ENCODE peak calls at places on chromosomes 4 and X, in six cellular contexts. N, A, S, H, M and K are unnamed samples.

GRCh38 chrX:6909396-6909795 is 238.1 kb upstream of the STS start:
- DNase-seq in N (no peak), A (no peak), S (no peak), H (no peak), M (no peak), K (no peak)

GRCh38 chr4:74608151-74608949 is 163.4 kb downstream of the AREG start:
- DNase-seq in N (peak), A (no peak), S (peak), H (peak), M (no peak), K (no peak)

GRCh38 chr4:47145630-47146029 is 114.3 kb downstream of the GABRB1 start:
- DNase-seq in N (no peak), A (peak), S (peak), H (no peak), M (peak), K (no peak)

GRCh38 chr4:123892997-123893745 is 496.6 kb downstream of the SPRY1 start:
- DNase-seq in N (no peak), A (peak), S (peak), H (no peak), M (no peak), K (no peak)

GRCh38 chr4:8773124-8773931 is 98.3 kb downstream of the HMX1 start:
- DNase-seq in N (no peak), A (no peak), S (no peak), H (no peak), M (no peak), K (no peak)

GRCh38 chr4:48226199-48226598 is 43.4 kb downstream of the TEC start:
- DNase-seq in N (no peak), A (no peak), S (no peak), H (no peak), M (no peak), K (no peak)

GRCh38 chr4:111214371-111214770 is 591.5 kb upstream of the PITX2 start:
- DNase-seq in N (no peak), A (no peak), S (no peak), H (no peak), M (no peak), K (no peak)

GRCh38 chrX:43718956-43719355 is 62.9 kb downstream of the MAOA start:
- DNase-seq in N (no peak), A (no peak), S (no peak), H (no peak), M (no peak), K (no peak)

GRCh38 chrX:124455966-124456365 is 109.6 kb downstream of the SH2D1A start:
- DNase-seq in N (no peak), A (no peak), S (no peak), H (no peak), M (no peak), K (no peak)

GRCh38 chr4:121651597-121651996 is 45.2 kb downstream of the ANXA5 start:
- DNase-seq in N (no peak), A (no peak), S (no peak), H (no peak), M (peak), K (no peak)

GRCh38 chr4:37383579-37384229 is 139.2 kb downstream of the NWD2 start:
- DNase-seq in N (peak), A (peak), S (peak), H (peak), M (no peak), K (peak)

GRCh38 chr4:176270669-176271068 is 1.6 kb upstream of the ASB5 start:
- DNase-seq in N (peak), A (peak), S (peak), H (no peak), M (no peak), K (peak)

GRCh38 chr4:87049508-87049907 is 114.7 kb downstream of the AFF1 start:
- DNase-seq in N (no peak), A (no peak), S (no peak), H (no peak), M (no peak), K (no peak)

GRCh38 chr4:172751550-172751949 is 417.1 kb upstream of the GALNT7 start:
- DNase-seq in N (no peak), A (no peak), S (no peak), H (no peak), M (no peak), K (no peak)

GRCh38 chr4:128566688-128567087 is 242.8 kb upstream of the JADE1 start:
- DNase-seq in N (no peak), A (no peak), S (no peak), H (no peak), M (no peak), K (no peak)

GRCh38 chr4:71377561-71377960 is 38.7 kb downstream of the SLC4A4 start:
- DNase-seq in N (peak), A (no peak), S (peak), H (no peak), M (no peak), K (no peak)

GRCh38 chr4:78336093-78336943 is 215.3 kb upstream of the ANXA3 start:
- DNase-seq in N (no peak), A (no peak), S (peak), H (no peak), M (no peak), K (no peak)

GRCh38 chr4:99301376-99302164 is 10.8 kb upstream of the ADH1A start:
- DNase-seq in N (no peak), A (no peak), S (peak), H (no peak), M (no peak), K (no peak)

GRCh38 chr4:163748474-163748873 is 254.0 kb downstream of the TMA16 start:
- DNase-seq in N (peak), A (no peak), S (peak), H (no peak), M (no peak), K (peak)

GRCh38 chr4:138111462-138112000 is 130.6 kb downstream of the SLC7A11 start:
- DNase-seq in N (no peak), A (peak), S (peak), H (no peak), M (no peak), K (no peak)

GRCh38 chr4:180636696-180637095 is 1606.5 kb upstream of the TENM3 start:
- DNase-seq in N (no peak), A (no peak), S (peak), H (no peak), M (no peak), K (no peak)

GRCh38 chr4:183504930-183505555 is at the start of gene ING2:
- DNase-seq in N (peak), A (peak), S (no peak), H (peak), M (no peak), K (peak)

GRCh38 chr4:42397256-42397634 is at the start of gene SHISA3:
- DNase-seq in N (no peak), A (no peak), S (no peak), H (no peak), M (no peak), K (peak)

GRCh38 chr4:154294951-154295350 is 196.6 kb downstream of the DCHS2 start:
- DNase-seq in N (no peak), A (no peak), S (no peak), H (no peak), M (no peak), K (no peak)

GRCh38 chr4:169070071-169070894 is 60.2 kb upstream of the CBR4 start:
- DNase-seq in N (peak), A (peak), S (peak), H (no peak), M (no peak), K (no peak)

GRCh38 chr4:152605641-152606304 is 69.9 kb upstream of the FBXW7 start:
- DNase-seq in N (no peak), A (no peak), S (peak), H (no peak), M (no peak), K (no peak)

GRCh38 chr4:80221161-80221560 is 23.9 kb downstream of the PRDM8 start:
- DNase-seq in N (no peak), A (no peak), S (peak), H (no peak), M (no peak), K (no peak)

GRCh38 chrX:136030357-136031225 is 45.4 kb downstream of the SLC9A6 start:
- DNase-seq in N (no peak), A (no peak), S (peak), H (no peak), M (no peak), K (no peak)

GRCh38 chr4:182495986-182496385 is 252.8 kb downstream of the TENM3 start:
- DNase-seq in N (no peak), A (no peak), S (no peak), H (no peak), M (no peak), K (no peak)

DNA sequence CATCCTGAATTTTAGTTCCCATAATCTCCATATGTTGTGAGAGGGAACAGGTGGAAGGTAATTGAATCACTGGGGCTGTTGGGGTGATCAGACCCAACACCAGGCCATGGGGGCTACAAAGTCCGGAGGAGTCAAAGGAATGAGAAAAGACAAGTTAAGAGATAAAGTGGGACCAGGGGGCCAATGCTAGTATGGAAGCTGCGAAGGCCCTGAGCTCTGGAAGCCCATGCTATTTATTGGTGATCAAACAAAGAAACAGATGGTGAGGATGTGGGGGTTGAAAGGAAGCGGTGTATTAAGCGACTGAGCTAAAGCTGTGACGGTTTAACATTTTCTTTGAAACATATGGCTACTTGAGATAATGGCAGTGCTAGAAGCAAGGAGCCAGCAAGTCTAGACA is 132.8 kb downstream of the PDGFC start:
- DNase-seq in N (no peak), A (no peak), S (peak), H (no peak), M (no peak), K (no peak)
- TF ChIP-seq BHLHE40 in N (no peak), A (no peak), S (no peak), H (no peak), M (no peak), K (no peak)

GRCh38 chr4:34112573-34112972 is 2131.7 kb downstream of the ARAP2 start:
- DNase-seq in N (no peak), A (no peak), S (no peak), H (no peak), M (no peak), K (no peak)

GRCh38 chr4:34105311-34105710 is 2139.0 kb downstream of the ARAP2 start:
- DNase-seq in N (no peak), A (no peak), S (no peak), H (no peak), M (no peak), K (no peak)

GRCh38 chr4:34108456-34108855 is 2135.9 kb downstream of the ARAP2 start:
- DNase-seq in N (no peak), A (no peak), S (peak), H (no peak), M (no peak), K (no peak)
- TF ChIP-seq BHLHE40 in N (no peak), A (no peak), S (no peak), H (no peak), M (no peak), K (no peak)

GRCh38 chrX:12977761-12978204 is 2.9 kb downstream of the TMSB4X start:
- DNase-seq in N (no peak), A (no peak), S (no peak), H (no peak), M (no peak), K (no peak)

GRCh38 chrX:12979630-12980015 is 4.7 kb downstream of the TMSB4X start:
- DNase-seq in N (no peak), A (no peak), S (peak), H (no peak), M (no peak), K (no peak)

GRCh38 chrX:12979011-12979629 is 4.2 kb downstream of the TMSB4X start:
- DNase-seq in N (no peak), A (no peak), S (no peak), H (no peak), M (no peak), K (no peak)

GRCh38 chrX:12975999-12976558 is 1.2 kb downstream of the TMSB4X start:
- DNase-seq in N (peak), A (no peak), S (peak), H (peak), M (no peak), K (no peak)

DNA sequence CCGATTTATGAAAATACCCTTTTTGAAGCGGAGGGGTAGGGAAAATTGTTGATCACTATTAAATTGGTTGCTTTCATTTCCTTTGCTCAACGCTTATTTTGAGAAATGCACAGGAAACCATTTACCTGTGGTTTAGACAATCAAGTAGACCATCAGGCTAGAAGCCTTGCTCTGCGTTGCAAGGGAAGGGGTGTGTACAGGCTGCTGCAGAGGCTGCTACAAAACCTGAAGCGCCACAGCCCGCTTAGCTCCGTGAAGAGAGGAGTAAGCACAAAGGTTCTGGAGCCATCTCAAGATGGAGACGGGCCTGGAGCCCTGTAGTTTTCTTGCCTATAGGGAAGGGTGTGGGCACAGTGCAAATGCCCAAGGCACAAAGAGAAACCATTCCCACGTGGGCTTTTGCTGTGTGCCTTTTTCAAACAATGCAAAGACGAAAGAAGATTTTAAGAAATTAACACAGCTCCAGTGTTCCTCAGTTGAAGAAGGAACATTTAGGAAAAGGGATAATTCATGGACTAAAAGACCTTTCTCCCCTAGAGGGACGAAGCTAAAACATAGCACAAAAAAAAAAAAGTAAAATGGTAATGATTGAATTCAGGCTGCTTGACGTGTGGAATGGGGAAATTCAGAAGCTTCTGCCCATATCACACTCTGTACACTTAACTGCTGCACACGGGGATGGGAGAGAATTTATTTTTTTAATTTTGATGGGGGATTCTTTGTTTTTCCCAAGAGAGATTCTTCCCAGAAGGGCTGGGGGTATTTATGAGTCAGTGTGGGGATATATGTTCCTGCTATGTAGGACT is 3.5 kb downstream of the TMSB4X start:
- DNase-seq in N (peak), A (no peak), S (peak), H (no peak), M (no peak), K (no peak)
- TF ChIP-seq BHLHE40 in N (no peak), A (no peak), S (no peak), H (no peak), M (no peak), K (no peak)

GRCh38 chr4:88822034-88822433 is 124.4 kb upstream of the NAP1L5 start:
- DNase-seq in N (no peak), A (no peak), S (no peak), H (no peak), M (no peak), K (no peak)

GRCh38 chr4:88827442-88827841 is 129.8 kb upstream of the NAP1L5 start:
- DNase-seq in N (no peak), A (no peak), S (peak), H (no peak), M (no peak), K (no peak)

GRCh38 chr4:88818650-88819470 is 121.2 kb upstream of the NAP1L5 start:
- DNase-seq in N (peak), A (peak), S (peak), H (no peak), M (peak), K (peak)

GRCh38 chr4:88820723-88821368 is 123.2 kb upstream of the NAP1L5 start:
- DNase-seq in N (no peak), A (no peak), S (peak), H (no peak), M (no peak), K (no peak)

DNA sequence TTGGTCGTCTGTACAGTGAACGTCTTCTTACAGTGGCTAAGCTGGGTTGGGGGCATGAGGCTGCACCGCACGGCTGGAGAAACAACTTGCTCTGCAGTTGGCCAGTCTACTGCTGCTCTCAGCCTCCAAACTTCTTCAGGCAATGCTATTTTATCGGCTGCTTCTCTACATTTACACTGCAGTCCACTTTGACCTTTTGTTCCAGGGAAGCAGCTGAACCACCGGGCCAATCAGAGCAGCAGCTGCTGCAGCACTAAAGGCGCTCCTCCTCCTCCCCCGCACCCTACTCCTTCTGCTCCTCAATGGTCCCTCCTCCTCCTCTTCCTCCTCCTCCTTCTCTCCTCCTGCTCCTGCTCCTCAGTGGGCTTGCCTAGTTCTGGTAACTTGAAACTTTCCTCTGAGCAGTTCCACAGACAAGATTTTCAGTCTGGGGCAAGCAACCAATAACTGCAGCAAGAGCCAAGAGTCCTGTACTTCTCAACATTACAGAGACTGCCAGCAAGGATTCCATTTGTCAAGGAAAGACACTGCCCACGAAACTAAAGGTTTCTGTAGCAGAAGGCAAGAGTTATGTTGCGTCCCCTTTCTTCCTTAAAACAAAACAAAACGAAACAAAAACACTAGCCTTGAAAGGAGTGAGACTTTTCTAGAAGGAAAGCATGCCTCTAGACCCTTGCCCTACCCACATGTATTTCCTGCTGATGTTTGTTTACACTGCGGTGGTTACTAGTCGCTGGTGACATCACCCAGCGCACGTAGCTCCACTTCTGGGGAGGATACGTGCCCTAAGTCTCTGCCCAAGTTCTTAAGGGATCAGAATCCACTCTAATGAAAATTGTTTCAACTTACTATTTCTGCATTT is 125.7 kb upstream of the NAP1L5 start:
- DNase-seq in N (peak), A (peak), S (peak), H (peak), M (peak), K (peak)
- TF ChIP-seq BHLHE40 in N (no peak), A (no peak), S (peak), H (no peak), M (peak), K (no peak)

GRCh38 chrX:77785746-77786548 is at the start of gene ATRX:
- DNase-seq in N (peak), A (peak), S (peak), H (peak), M (peak), K (peak)

GRCh38 chrX:77785400-77785745 is 643 bp downstream of the ATRX start:
- DNase-seq in N (peak), A (no peak), S (peak), H (peak), M (no peak), K (peak)

GRCh38 chrX:77793950-77794349 is 7.9 kb upstream of the ATRX start:
- DNase-seq in N (no peak), A (no peak), S (no peak), H (no peak), M (no peak), K (no peak)

GRCh38 chrX:77788050-77788449 is 2.0 kb upstream of the ATRX start:
- DNase-seq in N (peak), A (peak), S (peak), H (no peak), M (no peak), K (no peak)
- TF ChIP-seq BHLHE40 in N (no peak), A (no peak), S (no peak), H (no peak), M (no peak), K (no peak)

DNA sequence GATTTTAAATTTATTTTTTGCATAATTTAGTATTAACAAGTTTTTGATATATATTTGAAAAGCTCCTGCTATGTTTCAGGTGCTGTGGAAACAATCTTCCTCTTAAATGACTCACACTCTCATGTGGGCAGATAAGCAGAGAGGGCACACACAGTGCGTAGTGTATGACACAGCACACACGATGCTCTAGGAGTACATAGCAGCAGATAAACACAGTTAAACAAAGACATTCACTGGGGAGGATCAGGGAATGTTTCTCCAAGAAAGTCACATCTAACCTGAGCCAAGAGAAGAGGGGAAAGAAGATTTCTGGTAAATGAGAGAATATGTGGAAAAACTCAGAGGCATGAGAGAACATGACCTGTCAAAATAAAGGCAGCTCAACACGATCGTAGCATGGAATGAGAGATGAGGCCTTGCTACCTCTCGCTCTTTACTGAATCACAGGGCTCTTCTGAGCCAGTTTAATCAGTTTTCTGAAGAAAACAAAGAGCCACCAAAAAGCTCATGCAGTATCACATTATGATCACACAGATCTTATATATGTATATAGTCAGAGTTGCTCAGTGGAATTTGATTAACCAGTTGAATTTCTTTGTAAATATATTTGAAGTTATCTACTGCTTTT is 251.0 kb downstream of the ANK2 start:
- DNase-seq in N (peak), A (peak), S (peak), H (no peak), M (no peak), K (no peak)
- TF ChIP-seq BHLHE40 in N (no peak), A (no peak), S (peak), H (no peak), M (no peak), K (no peak)

GRCh38 chr4:145938618-145939177 is at the start of gene ZNF827:
- DNase-seq in N (peak), A (peak), S (peak), H (no peak), M (peak), K (peak)
- TF ChIP-seq BHLHE40 in N (no peak), A (peak), S (peak), H (no peak), M (peak), K (no peak)

DNA sequence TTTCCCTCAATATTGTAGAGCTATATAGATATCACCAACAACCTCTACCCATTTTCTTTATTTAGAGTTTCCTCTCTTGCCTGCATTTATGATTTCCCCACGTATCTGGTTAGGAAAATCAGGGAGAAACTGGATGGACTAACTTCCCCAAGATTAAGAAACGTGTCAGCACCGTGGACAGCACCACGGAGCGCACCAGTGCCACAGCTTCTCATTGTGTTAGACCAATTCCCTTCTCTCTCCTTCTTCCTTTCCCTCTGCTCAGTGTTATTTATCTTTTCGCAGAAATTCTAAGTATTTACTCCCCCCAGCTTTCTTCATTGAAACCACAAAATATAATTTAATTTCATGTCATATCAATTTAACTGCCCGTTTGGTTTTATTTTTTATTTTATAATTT is 568.6 kb upstream of the BOD1L1 start:
- DNase-seq in N (peak), A (no peak), S (peak), H (peak), M (no peak), K (peak)
- TF ChIP-seq BHLHE40 in N (no peak), A (no peak), S (peak), H (no peak), M (peak), K (no peak)